ENCODE peak calls at places on chromosomes 7 and 10, in eight cellular contexts. A is fibroblast of the aortic adventitia, G is epithelial cell of esophagus, Y is LNCaP clone FGC, B is OCI-LY7, Q is left ventricle myocardium inferior, C is pancreas, Z is HFF-Myc. J is an unnamed sample.

GRCh38 chr7:11427686-11428273 is 404.2 kb downstream of the THSD7A start:
- DNase-seq in Y (peak; percentile 69), Q (no peak), G (peak; percentile 75), C (no peak), Z (peak; percentile 33), A (peak; percentile 78), B (peak; percentile 56), J (peak; percentile 76)

GRCh38 chr7:109967401-109967800 is 1123.5 kb upstream of the LRRN3 start:
- DNase-seq in Q (no peak), C (no peak), G (no peak), B (no peak), A (no peak), Z (no peak), Y (no peak), J (no peak)

GRCh38 chr10:30980951-30981616 is 50.6 kb downstream of the ZNF438 start:
- DNase-seq in Y (peak; percentile 84), B (no peak), Q (peak; percentile 53), Z (peak; percentile 53), C (peak; percentile 66), G (peak; percentile 82), A (peak; percentile 91), J (peak; percentile 94)

GRCh38 chr10:90930971-90931841 is 10.3 kb upstream of the ANKRD1 start:
- DNase-seq in B (no peak), Z (peak; percentile 67), Y (no peak), A (peak; percentile 98), Q (peak; percentile 58), G (no peak), C (no peak), J (peak; percentile 62)

GRCh38 chr7:112481337-112481736 is 546 bp downstream of the LSMEM1 start:
- DNase-seq in C (no peak), B (no peak), A (no peak), Z (no peak), G (no peak), Y (no peak), Q (no peak), J (no peak)

GRCh38 chr7:30866939-30867338 is 44.7 kb upstream of the AQP1 start:
- DNase-seq in C (no peak), G (no peak), B (no peak), Q (no peak), Y (no peak), Z (no peak), A (no peak), J (no peak)

GRCh38 chr7:43390601-43391000 is 192.3 kb upstream of the STK17A start:
- DNase-seq in A (no peak), Z (no peak), C (no peak), Y (no peak), G (no peak), B (no peak), Q (no peak), J (no peak)

GRCh38 chr7:44220046-44220720 is 19.4 kb downstream of the YKT6 start:
- DNase-seq in Z (no peak), A (no peak), G (no peak), C (no peak), Y (no peak), B (no peak), Q (peak; percentile 9), J (no peak)

GRCh38 chr10:11789294-11789693 is 33.9 kb upstream of the PROSER2 start:
- DNase-seq in G (no peak), A (no peak), C (no peak), B (no peak), Q (no peak), Y (peak; percentile 25), Z (no peak), J (no peak)

GRCh38 chr7:74405191-74405898 is 48.4 kb upstream of the GTF2IRD1 start:
- DNase-seq in Q (no peak), G (peak; percentile 29), A (no peak), C (no peak), Y (no peak), B (peak; percentile 41), Z (no peak), J (peak; percentile 7)

GRCh38 chr10:59905066-59905734 is 1.2 kb downstream of the CCDC6 start:
- DNase-seq in Y (peak; percentile 41), Z (no peak), A (peak; percentile 27), C (peak; percentile 50), B (peak; percentile 52), Q (no peak), G (no peak), J (peak; percentile 40)

GRCh38 chr10:84298077-84298476 is 30.3 kb upstream of the CCSER2 start:
- DNase-seq in C (no peak), G (no peak), B (no peak), Q (no peak), A (no peak), Z (no peak), Y (no peak), J (no peak)

GRCh38 chr7:91043924-91044660 is 220.1 kb upstream of the FZD1 start:
- DNase-seq in A (no peak), Z (no peak), C (no peak), Y (no peak), B (no peak), Q (no peak), G (no peak), J (no peak)

GRCh38 chr10:6069101-6069931 is 7.1 kb upstream of the IL2RA start:
- DNase-seq in Q (no peak), G (no peak), C (no peak), Z (no peak), B (peak; percentile 92), A (no peak), Y (no peak), J (no peak)

GRCh38 chr10:12476661-12477060 is 127.3 kb downstream of the CAMK1D start:
- DNase-seq in Y (no peak), G (no peak), C (no peak), Z (no peak), A (no peak), Q (no peak), B (no peak), J (no peak)

GRCh38 chr10:86262671-86263165 is 103.9 kb downstream of the GRID1 start:
- DNase-seq in C (no peak), Q (no peak), Z (no peak), G (no peak), Y (no peak), A (no peak), B (no peak), J (no peak)
- H3K4me3 ChIP-seq in C (no peak overlapping the region), Q (peak overlapping the region; percentile 6), Z (no peak overlapping the region), G (no peak overlapping the region), Y (no peak overlapping the region), A (no peak overlapping the region), B (no peak overlapping the region), J (no peak overlapping the region)

GRCh38 chr7:78221961-78222751 is 423.6 kb downstream of the PHTF2 start:
- DNase-seq in C (no peak), Y (no peak), A (peak; percentile 49), Q (no peak), G (no peak), B (peak; percentile 48), Z (no peak), J (no peak)
- TF ChIP-seq CTCF in C (no peak), Y (peak; percentile 17), A (no peak), Q (no peak), G (no peak), B (peak; percentile 75), Z (no peak), J (no peak)

GRCh38 chr10:15290671-15291070 is 80.4 kb downstream of the FAM171A1 start:
- DNase-seq in B (no peak), Y (no peak), C (no peak), Q (no peak), G (no peak), A (no peak), Z (no peak), J (no peak)

GRCh38 chr10:15290150-15290549 is 80.9 kb downstream of the FAM171A1 start:
- DNase-seq in Y (no peak), A (no peak), G (no peak), Q (no peak), C (no peak), B (no peak), Z (no peak), J (no peak)

GRCh38 chr10:15300145-15300544 is 70.9 kb downstream of the FAM171A1 start:
- DNase-seq in A (no peak), B (no peak), Z (no peak), Q (no peak), G (no peak), C (no peak), Y (no peak), J (no peak)

GRCh38 chr10:15295540-15296325 is 75.4 kb downstream of the FAM171A1 start:
- DNase-seq in Q (no peak), G (no peak), B (no peak), Z (no peak), Y (no peak), C (no peak), A (no peak), J (no peak)

GRCh38 chr10:15293862-15294835 is 76.9 kb downstream of the FAM171A1 start:
- DNase-seq in G (no peak), Y (no peak), A (peak; percentile 50), C (no peak), Z (no peak), Q (no peak), B (no peak), J (peak; percentile 46)
- H3K4me3 ChIP-seq in G (no peak overlapping the region), Y (no peak overlapping the region), A (no peak overlapping the region), C (no peak overlapping the region), Z (no peak overlapping the region), Q (no peak overlapping the region), B (no peak overlapping the region), J (no peak overlapping the region)

GRCh38 chr7:24299192-24299591 is 15.2 kb downstream of the NPY start:
- DNase-seq in C (no peak), A (no peak), Q (no peak), G (no peak), Y (no peak), Z (no peak), B (peak; percentile 43), J (no peak)
- TF ChIP-seq CTCF in C (no peak), A (no peak), Q (no peak), G (no peak), Y (no peak), Z (no peak), B (no peak), J (no peak)

DNA sequence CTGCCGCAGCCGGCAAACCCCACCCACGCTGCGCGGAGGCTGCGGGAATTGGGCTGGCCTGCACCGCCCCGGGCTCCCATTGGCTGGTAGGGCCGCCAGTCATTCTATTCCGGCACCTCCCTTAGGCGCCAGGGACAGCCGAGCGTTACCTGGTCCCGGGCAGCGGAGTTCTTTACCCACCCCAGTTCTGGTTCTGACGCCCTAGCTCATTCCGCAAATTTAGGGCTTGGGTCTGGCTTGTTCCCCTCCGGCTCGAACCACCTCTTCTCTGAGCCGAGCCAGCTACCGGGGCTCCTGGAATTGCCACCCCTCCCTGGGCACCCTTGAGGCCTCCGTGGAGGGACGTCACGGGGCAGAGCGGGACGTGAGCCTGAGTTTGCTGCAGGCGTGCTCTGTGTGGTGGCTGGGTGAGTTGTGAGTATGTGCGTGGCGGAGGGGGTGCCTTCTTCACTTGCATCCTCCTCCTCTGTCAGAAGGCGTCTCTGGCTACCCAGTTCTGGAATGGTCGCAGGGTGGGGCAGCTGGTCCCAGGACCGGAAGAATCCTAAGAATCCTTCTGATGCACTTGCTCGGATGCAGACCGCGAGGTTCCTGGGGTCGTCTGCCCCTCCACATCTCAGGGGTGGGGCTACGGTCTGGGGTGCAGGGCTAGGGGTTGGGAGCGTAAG is at the start of the genes PDZD7 and SFXN3:
- DNase-seq in Q (peak; percentile 99), G (peak; percentile 96), Y (peak; percentile 62), B (peak; percentile 79), Z (peak; percentile 72), C (peak; percentile 97), A (peak; percentile 95), J (peak; percentile 88)
- H3K4me3 ChIP-seq in Q (peak within 1 kb of the TSS; percentile 94), G (peak within 1 kb of the TSS; percentile 71), Y (peak within 1 kb of the TSS; percentile 67), B (peak within 1 kb of the TSS; percentile 38), Z (peak within 1 kb of the TSS; percentile 48), C (peak within 1 kb of the TSS; percentile 48), A (peak within 1 kb of the TSS; percentile 92), J (peak within 1 kb of the TSS; percentile 86)